ENCODE peak calls at places on chromosomes 11 and 22, in seven cellular contexts. Y, X, D, E, L, C and J are unnamed samples.

GRCh38 chr11:59158206-59159068 is 13.5 kb upstream of the DTX4 start:
- DNase-seq in L (peak), E (peak), Y (peak), C (peak), D (no peak), X (peak), J (peak)

GRCh38 chr11:4044971-4045646 is 49.5 kb upstream of the RRM1 start:
- DNase-seq in E (no peak), X (no peak), C (no peak), Y (no peak), L (no peak), D (no peak), J (no peak)

GRCh38 chr22:30892731-30893221 is 75.8 kb downstream of the MORC2 start:
- DNase-seq in E (no peak), D (no peak), X (no peak), L (no peak), C (no peak), Y (no peak), J (no peak)

GRCh38 chr11:120566176-120566575 is 54.6 kb downstream of the GRIK4 start:
- DNase-seq in Y (no peak), X (no peak), L (peak), E (no peak), D (no peak), C (no peak), J (no peak)

GRCh38 chr11:46489668-46490560 is 98.3 kb upstream of the CHRM4 start:
- DNase-seq in X (no peak), L (peak), Y (peak), C (peak), E (peak), D (no peak), J (no peak)

GRCh38 chr11:131687291-131688055 is 317.1 kb downstream of the NTM start:
- DNase-seq in Y (no peak), E (no peak), C (no peak), D (no peak), X (no peak), L (no peak), J (no peak)

GRCh38 chr11:124445646-124446139 is at the start of gene OR8B8:
- DNase-seq in X (no peak), C (no peak), Y (no peak), L (no peak), E (no peak), D (no peak), J (no peak)

GRCh38 chr11:95378789-95379188 is 147.8 kb upstream of the SESN3 start:
- DNase-seq in C (no peak), E (no peak), X (no peak), D (no peak), Y (no peak), L (no peak), J (no peak)

GRCh38 chr11:10856689-10857603 is 907 bp downstream of the ZBED5 start:
- DNase-seq in Y (peak), L (no peak), C (peak), X (peak), E (peak), D (no peak), J (no peak)

GRCh38 chr11:26350002-26350401 is 18.1 kb downstream of the ANO3 start:
- DNase-seq in L (no peak), Y (no peak), C (no peak), E (no peak), X (no peak), D (no peak), J (no peak)

GRCh38 chr22:26656896-26657851 is at the start of gene MIAT:
- DNase-seq in D (no peak), C (no peak), L (peak), E (peak), X (no peak), Y (peak), J (no peak)

GRCh38 chr11:17036666-17037658 is 22.7 kb upstream of the PLEKHA7 start:
- DNase-seq in C (peak), X (no peak), L (no peak), Y (peak), E (no peak), D (no peak), J (no peak)

GRCh38 chr22:21055564-21055834 is 9.8 kb downstream of the LRRC74B start:
- DNase-seq in Y (no peak), X (no peak), L (no peak), E (no peak), C (no peak), D (no peak), J (no peak)

GRCh38 chr11:17890333-17890732 is 122.5 kb downstream of the SERGEF start:
- DNase-seq in Y (no peak), X (no peak), E (no peak), D (no peak), C (no peak), L (no peak), J (no peak)

GRCh38 chr11:73287400-73288101 is 15.4 kb downstream of the P2RY6 start:
- DNase-seq in C (peak), E (no peak), Y (no peak), D (no peak), L (no peak), X (no peak), J (no peak)

GRCh38 chr11:62472063-62472884 is 53.4 kb downstream of the SCGB1A1 start:
- DNase-seq in L (no peak), C (peak), X (no peak), E (no peak), Y (no peak), D (no peak), J (no peak)

GRCh38 chr11:109970516-109971183 is 122.5 kb upstream of the ZC3H12C start:
- DNase-seq in Y (no peak), C (no peak), L (no peak), D (no peak), X (no peak), E (peak), J (no peak)

GRCh38 chr22:48926663-48927062 is 901.0 kb downstream of the BRD1 start:
- DNase-seq in D (no peak), X (no peak), Y (no peak), E (no peak), C (no peak), L (peak), J (no peak)

GRCh38 chr11:46554205-46555162 is 39.3 kb downstream of the AMBRA1 start:
- DNase-seq in X (no peak), E (no peak), L (no peak), D (no peak), Y (peak), C (peak), J (peak)

GRCh38 chr22:48516571-48516970 is 1311.1 kb downstream of the BRD1 start:
- DNase-seq in L (no peak), X (no peak), D (no peak), E (no peak), Y (no peak), C (no peak), J (no peak)

GRCh38 chr22:36334838-36335603 is 52.7 kb downstream of the MYH9 start:
- DNase-seq in E (no peak), Y (no peak), C (no peak), X (no peak), L (peak), D (no peak), J (no peak)

GRCh38 chr11:67389477-67389876 is 2.3 kb upstream of the RAD9A start:
- DNase-seq in E (peak), Y (peak), C (peak), L (peak), D (no peak), X (no peak), J (no peak)

GRCh38 chr11:9708544-9708943 is 44.7 kb downstream of the SWAP70 start:
- DNase-seq in E (no peak), C (no peak), Y (no peak), L (no peak), X (no peak), D (no peak), J (no peak)

GRCh38 chr11:72724851-72725730 is 27.1 kb downstream of the ARAP1 start:
- DNase-seq in X (peak), Y (peak), C (peak), D (no peak), E (peak), L (peak), J (peak)

GRCh38 chr11:120817131-120817530 is 206.8 kb upstream of the TBCEL start:
- DNase-seq in E (no peak), Y (peak), C (no peak), L (no peak), X (no peak), D (no peak), J (no peak)

GRCh38 chr22:37021710-37022482 is 2.4 kb downstream of the MPST start:
- DNase-seq in Y (peak), L (peak), D (no peak), X (no peak), C (peak), E (peak), J (no peak)

GRCh38 chr11:74541466-74541865 is 47.9 kb upstream of the LIPT2 start:
- DNase-seq in L (no peak), Y (no peak), D (no peak), X (no peak), E (no peak), C (no peak), J (no peak)

GRCh38 chr11:19498986-19499669 is 213.5 kb upstream of the NAV2 start:
- DNase-seq in X (no peak), L (no peak), E (no peak), D (no peak), Y (no peak), C (peak), J (peak)

GRCh38 chr11:117444256-117445096 is 116.8 kb downstream of the CEP164 start:
- DNase-seq in Y (no peak), C (no peak), D (no peak), L (no peak), E (no peak), X (no peak), J (no peak)

GRCh38 chr11:72578991-72579815 is 95.0 kb downstream of the PDE2A start:
- DNase-seq in X (no peak), C (no peak), D (no peak), E (no peak), Y (no peak), L (peak), J (no peak)

GRCh38 chr22:30564045-30564765 is 10.3 kb downstream of the GAL3ST1 start:
- DNase-seq in Y (no peak), C (no peak), L (no peak), D (no peak), E (no peak), X (no peak), J (no peak)

GRCh38 chr11:131748146-131749050 is 378.0 kb downstream of the NTM start:
- DNase-seq in D (no peak), X (peak), L (no peak), Y (peak), E (peak), C (peak), J (peak)

GRCh38 chr11:78465169-78465942 is 47.7 kb upstream of the GAB2 start:
- DNase-seq in L (peak), X (no peak), Y (no peak), C (no peak), E (peak), D (no peak), J (no peak)

GRCh38 chr11:64713031-64713780 is 9.8 kb downstream of the NRXN2 start:
- DNase-seq in Y (peak), E (peak), C (peak), D (peak), X (no peak), L (no peak), J (no peak)